ENCODE peak calls at places on chromosomes 11 and 22, in four cellular contexts. R is activated naive CD8-positive, alpha-beta T cell treated with anti-CD3 and anti-CD28 coated beads, Interleukin-2, amount 50 U/mL, for 24 hours; U is activated T-helper 1 cell treated with anti-CD3 and anti-CD28 coated beads, Interleukin-12 subunit alpha, Interleukin-12 subunit beta, Interleukin-2, Interleukin-4 antibody, amounts not matched to agents 30 ng/mL and 10 ng/mL and 1 ng/mL, durations not matched to agents 14 hours and 24 hours and 36 hours; Z is heart left ventricle. A is an unnamed sample.

GRCh38 chr11:104968365-104968855 is at the start of gene CASP4:
- DNase-seq in U (no peak), R (no peak), Z (peak), A (no peak)

GRCh38 chr22:50347157-50347556 is 4.0 kb downstream of the PPP6R2 start:
- DNase-seq in Z (no peak), R (no peak), U (no peak), A (no peak)

GRCh38 chr11:134644489-134645456 is 232.7 kb upstream of the B3GAT1 start:
- DNase-seq in R (no peak), Z (no peak), U (no peak), A (no peak)

GRCh38 chr22:39306456-39307361 is 12.7 kb downstream of the RPL3 start:
- DNase-seq in Z (no peak), U (peak), R (peak), A (peak)

GRCh38 chr11:650482-650881 is 13.4 kb downstream of the DRD4 start:
- DNase-seq in Z (no peak), U (no peak), R (no peak), A (no peak)

GRCh38 chr11:44275241-44275640 is 34.7 kb downstream of the ALX4 start:
- DNase-seq in U (no peak), R (no peak), Z (no peak), A (no peak)

GRCh38 chr11:62427630-62428233 is 8.9 kb downstream of the SCGB1A1 start:
- DNase-seq in R (peak), Z (no peak), U (peak), A (peak)

GRCh38 chr11:72609045-72609444 is 65.2 kb downstream of the PDE2A start:
- DNase-seq in U (no peak), Z (no peak), R (no peak), A (no peak)

GRCh38 chr11:119827113-119827512 is 98.1 kb upstream of the NECTIN1 start:
- DNase-seq in Z (no peak), U (no peak), R (no peak), A (no peak)

GRCh38 chr11:13016415-13016814 is 7.3 kb downstream of the RASSF10 start:
- DNase-seq in U (no peak), R (no peak), Z (no peak), A (no peak)

GRCh38 chr11:65903068-65903481 is 2.9 kb upstream of the FOSL1 start:
- DNase-seq in R (no peak), U (no peak), Z (no peak), A (no peak)

GRCh38 chr11:130159657-130160459 is at the start of gene ST14:
- DNase-seq in R (peak), U (no peak), Z (no peak), A (no peak)

GRCh38 chr22:37043828-37044538 is 7.6 kb upstream of the KCTD17 start:
- DNase-seq in R (peak), Z (peak), U (peak), A (peak)

GRCh38 chr22:42388130-42388797 is 43.9 kb downstream of the NFAM1 start:
- DNase-seq in Z (no peak), R (no peak), U (no peak), A (no peak)

GRCh38 chr11:129061466-129062194 is 119.0 kb upstream of the TP53AIP1 start:
- DNase-seq in Z (no peak), R (no peak), U (no peak), A (no peak)

GRCh38 chr22:24319451-24319850 is 48.8 kb downstream of the SPECC1L start:
- DNase-seq in Z (no peak), U (no peak), R (no peak), A (no peak)

GRCh38 chr11:72124046-72124445 is 11.5 kb upstream of the FOLR3 start:
- DNase-seq in R (no peak), Z (no peak), U (no peak), A (no peak)

GRCh38 chr11:43736502-43737193 is 56.1 kb downstream of the HSD17B12 start:
- DNase-seq in R (no peak), Z (no peak), U (no peak), A (no peak)

GRCh38 chr22:49657974-49658550 is 169.6 kb downstream of the BRD1 start:
- DNase-seq in R (no peak), U (no peak), Z (no peak), A (no peak)

GRCh38 chr22:39959640-39960447 is at the start of gene TMA7B:
- DNase-seq in U (peak), R (peak), Z (no peak), A (peak)